ENCODE peak calls at places on chromosomes 12 and 14, in eight cellular contexts. O is fibroblast of lung, U is endothelial cell of umbilical vein, F is neural progenitor cell, Q is GM23248, A is OCI-LY7, N is IMR-90, K is mammary epithelial cell. E is an unnamed sample.

GRCh38 chr14:77322951-77323350 is 2.1 kb downstream of the GSTZ1 start:
- DNase-seq in O (no peak), A (no peak), N (no peak), K (no peak), U (no peak), Q (no peak), F (no peak), E (no peak)

GRCh38 chr12:92675092-92675865 is 27.5 kb upstream of the PLEKHG7 start:
- DNase-seq in O (no peak), A (no peak), N (peak; percentile 18), K (peak; percentile 87), Q (peak; percentile 8), F (no peak), U (no peak), E (no peak)

GRCh38 chr14:24463806-24464785 is 21.5 kb upstream of the SDR39U1 start:
- DNase-seq in F (no peak), Q (no peak), N (no peak), U (no peak), A (peak; percentile 77), O (no peak), K (no peak), E (no peak)

GRCh38 chr14:94827711-94828505 is 58.0 kb upstream of the GSC start:
- DNase-seq in U (no peak), N (no peak), O (no peak), K (no peak), A (no peak), Q (no peak), F (no peak), E (no peak)

GRCh38 chr14:37263656-37264236 is 66.0 kb downstream of the MIPOL1 start:
- DNase-seq in Q (no peak), A (no peak), F (no peak), O (peak; percentile 31), N (peak; percentile 41), U (no peak), K (no peak), E (peak; percentile 58)

GRCh38 chr14:96752594-96752993 is 44.6 kb upstream of the VRK1 start:
- DNase-seq in N (peak; percentile 5), Q (peak; percentile 56), U (no peak), K (peak; percentile 32), F (no peak), A (no peak), O (no peak), E (peak; percentile 17)

GRCh38 chr14:59595071-59595470 is 18.5 kb upstream of the CCDC175 start:
- DNase-seq in Q (no peak), N (no peak), O (no peak), U (no peak), F (no peak), K (no peak), A (no peak), E (no peak)

GRCh38 chr12:92469837-92470236 is 233.0 kb upstream of the PLEKHG7 start:
- DNase-seq in Q (peak; percentile 46), N (peak; percentile 46), K (no peak), A (peak; percentile 66), F (no peak), U (peak; percentile 11), O (peak; percentile 43), E (peak; percentile 18)

GRCh38 chr12:44847888-44848770 is 28.0 kb downstream of the NELL2 start:
- DNase-seq in N (no peak), O (no peak), A (peak; percentile 90), K (no peak), Q (no peak), F (no peak), U (no peak), E (no peak)

GRCh38 chr12:47686645-47687240 is 19.1 kb downstream of the RPAP3 start:
- DNase-seq in Q (peak; percentile 73), K (peak; percentile 5), N (peak; percentile 67), U (peak; percentile 54), F (peak; percentile 40), O (peak; percentile 72), A (peak; percentile 44), E (peak; percentile 62)

GRCh38 chr14:91405724-91406435 is 11.7 kb downstream of the CCDC88C start:
- DNase-seq in U (peak; percentile 33), O (no peak), N (no peak), A (no peak), Q (no peak), F (no peak), K (no peak), E (no peak)

GRCh38 chr14:91405241-91405721 is 12.3 kb downstream of the CCDC88C start:
- DNase-seq in U (no peak), K (no peak), A (no peak), N (no peak), F (no peak), Q (no peak), O (no peak), E (no peak)

GRCh38 chr14:91406451-91406850 is 11.2 kb downstream of the CCDC88C start:
- DNase-seq in K (no peak), U (no peak), F (no peak), O (no peak), A (no peak), N (no peak), Q (no peak), E (no peak)

GRCh38 chr14:91409991-91410401 is 7.6 kb downstream of the CCDC88C start:
- DNase-seq in U (no peak), K (no peak), Q (no peak), A (no peak), N (no peak), F (no peak), O (no peak), E (no peak)

GRCh38 chr14:91406982-91407381 is 10.6 kb downstream of the CCDC88C start:
- DNase-seq in A (no peak), Q (no peak), N (no peak), F (no peak), U (no peak), O (no peak), K (no peak), E (no peak)
- H3K4me3 ChIP-seq in A (no peak overlapping the region), Q (no peak overlapping the region), N (no peak overlapping the region), F (no peak overlapping the region), U (no peak overlapping the region), O (no peak overlapping the region), K (no peak overlapping the region), E (no peak overlapping the region)

DNA sequence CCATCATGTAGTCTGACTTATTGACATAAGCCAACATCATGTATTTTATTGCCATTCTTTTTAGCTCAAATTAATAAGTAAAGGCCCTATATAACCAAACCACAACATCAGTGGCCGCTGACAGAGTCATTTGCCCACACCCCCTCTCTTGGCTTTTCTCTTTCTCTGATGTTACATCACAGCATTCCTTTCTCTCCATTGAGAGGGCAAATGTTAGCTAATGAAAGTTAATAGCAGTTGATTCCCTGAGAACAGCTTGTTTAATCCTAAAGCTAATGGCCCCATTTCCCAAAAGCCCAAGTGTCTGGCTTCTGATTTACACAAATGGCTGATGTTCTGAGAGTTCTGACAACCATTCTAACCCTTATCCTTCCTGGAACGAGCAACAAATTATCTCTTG is 308.8 kb downstream of the SNAPC1 start:
- DNase-seq in F (peak; percentile 33), O (peak; percentile 6), Q (peak; percentile 16), N (peak; percentile 8), K (no peak), A (no peak), U (no peak), E (peak; percentile 1)
- H3K4me1 ChIP-seq in F (peaks cover 11% of the 10 kb centered on the region), O (no peaks in the 10 kb centered on the region), Q (no peaks in the 10 kb centered on the region), N (peaks cover 7% of the 10 kb centered on the region), K (no peaks in the 10 kb centered on the region), A (no peaks in the 10 kb centered on the region), U (no peaks in the 10 kb centered on the region), E (peaks cover 3% of the 10 kb centered on the region)

GRCh38 chr12:65728913-65729793 is 95.1 kb upstream of the HMGA2 start:
- DNase-seq in U (peak; percentile 37), K (peak; percentile 32), N (peak; percentile 5), F (peak; percentile 75), A (no peak), O (no peak), Q (peak; percentile 48), E (peak; percentile 46)

GRCh38 chr12:65734226-65734625 is 90.1 kb upstream of the HMGA2 start:
- DNase-seq in Q (no peak), F (no peak), O (no peak), N (no peak), A (no peak), K (no peak), U (no peak), E (no peak)

GRCh38 chr12:65731771-65732170 is 92.5 kb upstream of the HMGA2 start:
- DNase-seq in Q (no peak), K (no peak), U (no peak), O (no peak), N (no peak), F (no peak), A (no peak), E (no peak)

GRCh38 chr12:65725376-65725775 is 98.9 kb upstream of the HMGA2 start:
- DNase-seq in N (peak; percentile 46), K (peak; percentile 29), Q (peak; percentile 50), A (no peak), U (no peak), O (peak; percentile 24), F (no peak), E (peak; percentile 14)

DNA sequence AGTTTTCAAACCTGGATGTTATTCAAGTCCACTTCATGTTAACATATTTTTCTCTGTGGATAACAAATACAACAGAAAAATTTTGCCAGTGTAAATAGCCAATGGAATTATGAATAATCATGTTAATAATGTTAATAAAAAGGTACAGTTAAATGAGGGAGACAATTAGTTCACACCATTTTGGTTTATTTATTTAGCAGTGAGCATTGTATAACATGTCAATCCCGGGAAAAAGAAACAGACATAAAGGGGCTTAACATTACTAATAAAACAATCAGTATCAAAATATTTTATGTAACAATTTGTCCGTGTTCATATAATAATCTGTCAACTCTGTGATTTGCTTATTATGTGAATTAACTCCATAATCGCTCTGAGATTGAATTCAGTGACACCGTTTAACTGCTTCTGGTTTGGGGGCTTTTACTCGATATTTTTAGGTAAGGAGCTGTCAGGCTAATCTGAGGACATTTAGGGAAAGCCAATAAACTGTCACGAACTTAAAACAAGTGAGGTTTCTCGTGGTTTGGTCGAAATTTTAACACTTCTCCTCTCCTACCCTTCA is 95.9 kb upstream of the HMGA2 start:
- DNase-seq in N (no peak), K (no peak), O (no peak), F (no peak), A (no peak), U (peak; percentile 4), Q (peak; percentile 1), E (peak; percentile 29)
- H2AFZ ChIP-seq in N (no peak overlapping the region), K (peak overlapping the region; percentile 94), O (peak overlapping the region; percentile 75), F (peak overlapping the region; percentile 74), A (no peak overlapping the region), U (peak overlapping the region; percentile 86), Q (peak overlapping the region; percentile 76), E (no peak overlapping the region)

GRCh38 chr12:6613776-6614512 is 6.8 kb upstream of the CHD4 start:
- DNase-seq in K (peak; percentile 65), F (peak; percentile 96), A (peak; percentile 42), Q (peak; percentile 97), U (peak; percentile 87), N (peak; percentile 99), O (peak; percentile 100), E (peak; percentile 99)

GRCh38 chr12:6614513-6615177 is 7.5 kb upstream of the CHD4 start:
- DNase-seq in K (no peak), F (peak; percentile 56), O (no peak), Q (peak; percentile 42), U (no peak), A (no peak), N (no peak), E (peak; percentile 41)

GRCh38 chr12:6612247-6612646 is 5.1 kb upstream of the CHD4 start:
- DNase-seq in U (no peak), Q (no peak), A (peak; percentile 69), N (no peak), O (no peak), K (no peak), F (no peak), E (no peak)

GRCh38 chr12:6613015-6613775 is 6.0 kb upstream of the CHD4 start:
- DNase-seq in U (peak; percentile 28), N (peak; percentile 72), A (peak; percentile 30), O (peak; percentile 88), F (peak; percentile 77), K (peak; percentile 43), Q (peak; percentile 74), E (peak; percentile 72)

GRCh38 chr12:6612652-6613014 is 5.5 kb upstream of the CHD4 start:
- DNase-seq in Q (peak; percentile 32), A (peak; percentile 78), N (no peak), U (no peak), K (no peak), F (no peak), O (no peak), E (no peak)
- H3K4me3 ChIP-seq in Q (no peak overlapping the region), A (peak overlapping the region; percentile 54), N (no peak overlapping the region), U (no peak overlapping the region), K (no peak overlapping the region), F (no peak overlapping the region), O (no peak overlapping the region), E (peak overlapping the region; percentile 70)